ENCODE peak calls at places on chromosomes 5 and 9, in four cellular contexts. E is H1, U is HCT116, J is GM12878. W is an unnamed sample.

GRCh38 chr5:118611332-118611945 is 376.9 kb downstream of the DTWD2 start:
- DNase-seq in J (no peak), E (peak; percentile 63), U (peak; percentile 19), W (no peak)

GRCh38 chr5:130206686-130207085 is 302.4 kb downstream of the CHSY3 start:
- DNase-seq in E (no peak), U (no peak), J (no peak), W (no peak)

GRCh38 chr5:10400834-10401233 is 40.8 kb upstream of the ROPN1L start:
- DNase-seq in U (no peak), J (no peak), E (no peak), W (no peak)

GRCh38 chr9:2767800-2768199 is 50.5 kb downstream of the KCNV2 start:
- DNase-seq in E (no peak), J (no peak), U (no peak), W (no peak)

GRCh38 chr5:91382530-91383026 is 539 bp downstream of the ARRDC3 start:
- DNase-seq in J (peak; percentile 31), U (no peak), E (no peak), W (no peak)

GRCh38 chr5:132013711-132014110 is 2.3 kb upstream of the ACSL6 start:
- DNase-seq in E (peak; percentile 10), J (no peak), U (no peak), W (no peak)

GRCh38 chr9:133048595-133048994 is 13.2 kb upstream of the CEL start:
- DNase-seq in U (peak; percentile 3), J (no peak), E (no peak), W (peak; percentile 76)

GRCh38 chr5:79135790-79136553 is 24.4 kb downstream of the BHMT start:
- DNase-seq in E (no peak), J (no peak), U (no peak), W (no peak)

GRCh38 chr5:125085797-125086505 is 339.5 kb upstream of the ZNF608 start:
- DNase-seq in J (no peak), U (no peak), E (no peak), W (no peak)

GRCh38 chr9:100160021-100160420 is 61.0 kb downstream of the INVS start:
- DNase-seq in J (peak; percentile 12), U (no peak), E (no peak), W (no peak)

GRCh38 chr5:79224275-79224984 is 11.5 kb upstream of the JMY start:
- DNase-seq in E (no peak), U (no peak), J (no peak), W (no peak)

GRCh38 chr5:1140188-1140817 is 28.4 kb upstream of the SLC12A7 start:
- DNase-seq in J (no peak), E (peak; percentile 79), U (peak; percentile 34), W (peak; percentile 98)

GRCh38 chr5:61779743-61780142 is 447.7 kb downstream of the ZSWIM6 start:
- DNase-seq in U (no peak), J (no peak), E (no peak), W (no peak)

GRCh38 chr5:119386945-119387344 is 31.1 kb downstream of the TNFAIP8 start:
- DNase-seq in E (no peak), J (no peak), U (no peak), W (no peak)

GRCh38 chr5:132504746-132505145 is 14.2 kb upstream of the IRF1 start:
- DNase-seq in E (no peak), U (no peak), J (no peak), W (no peak)

GRCh38 chr9:91787931-91788330 is 162.1 kb downstream of the ROR2 start:
- DNase-seq in J (no peak), E (no peak), U (no peak), W (no peak)

GRCh38 chr9:114930063-114930812 is at the start of gene TNFSF8:
- DNase-seq in E (no peak), J (no peak), U (no peak), W (no peak)

GRCh38 chr5:147391781-147392180 is 118.1 kb downstream of the DPYSL3 start:
- DNase-seq in U (peak; percentile 38), E (no peak), J (no peak), W (peak; percentile 45)

GRCh38 chr9:98958271-98958989 is 14.7 kb downstream of the COL15A1 start:
- DNase-seq in E (no peak), U (no peak), J (no peak), W (no peak)

GRCh38 chr5:1214163-1214935 is 10.8 kb upstream of the SLC6A18 start:
- DNase-seq in E (no peak), J (no peak), U (no peak), W (no peak)

GRCh38 chr9:87827341-87827740 is 55.3 kb upstream of the SPATA31E1 start:
- DNase-seq in E (no peak), J (no peak), U (no peak), W (no peak)

GRCh38 chr5:140039561-140039960 is 3.5 kb downstream of the NRG2 start:
- DNase-seq in U (no peak), E (no peak), J (peak; percentile 37), W (no peak)

GRCh38 chr9:135039266-135039870 is 48.1 kb upstream of the OLFM1 start:
- DNase-seq in J (no peak), U (no peak), E (no peak), W (no peak)

GRCh38 chr5:94745786-94746730 is 127.6 kb downstream of the SLF1 start:
- DNase-seq in J (peak; percentile 56), U (no peak), E (no peak), W (no peak)

GRCh38 chr5:2751592-2752021 is at the start of gene IRX2:
- DNase-seq in J (no peak), U (no peak), E (peak; percentile 90), W (peak; percentile 98)

GRCh38 chr5:177366528-177367322 is 9.0 kb downstream of the RGS14 start:
- DNase-seq in U (no peak), J (no peak), E (peak; percentile 97), W (peak; percentile 91)

GRCh38 chr9:109270441-109270840 is 50.4 kb downstream of the EPB41L4B start:
- DNase-seq in U (no peak), E (no peak), J (no peak), W (no peak)

GRCh38 chr9:134360897-134361296 is 34.6 kb downstream of the RXRA start:
- DNase-seq in J (no peak), U (no peak), E (no peak), W (peak; percentile 79)

GRCh38 chr9:127778280-127779135 is at the start of gene SH2D3C:
- DNase-seq in U (no peak), J (no peak), E (no peak), W (no peak)

GRCh38 chr5:126178521-126178920 is 244.7 kb upstream of the GRAMD2B start:
- DNase-seq in U (no peak), J (no peak), E (no peak), W (no peak)

DNA sequence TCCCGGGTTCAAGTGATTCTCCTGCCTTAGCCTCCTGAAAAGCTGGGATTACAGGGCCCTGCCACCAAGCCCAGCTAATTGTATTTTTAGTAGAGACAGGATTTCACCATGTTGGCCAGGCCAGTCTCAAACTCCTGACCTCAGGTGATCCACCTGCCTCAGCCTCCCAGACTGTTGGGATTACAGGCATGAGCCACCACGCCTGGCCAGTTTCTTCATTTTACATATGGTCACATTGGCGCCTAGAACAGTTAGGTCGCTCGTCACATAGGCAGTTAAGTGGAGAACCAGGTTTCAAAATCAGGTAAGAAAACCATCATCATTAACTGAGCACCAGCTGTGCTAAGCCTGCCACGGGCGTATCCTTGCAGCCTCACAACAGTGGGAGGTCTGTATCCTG is 36.1 kb downstream of the OLFML2A start:
- DNase-seq in J (no peak), E (no peak), U (no peak), W (no peak)
- TF ChIP-seq JUND in J (no peak), E (no peak), U (no peak), W (no peak)

GRCh38 chr5:37005252-37005651 is 128.7 kb downstream of the NIPBL start:
- DNase-seq in U (no peak), J (no peak), E (no peak), W (no peak)
- TF ChIP-seq JUND in U (no peak), J (no peak), E (no peak), W (no peak)

GRCh38 chr5:76351577-76351976 is 51.5 kb upstream of the IQGAP2 start:
- DNase-seq in E (no peak), U (no peak), J (peak; percentile 87), W (no peak)
- TF ChIP-seq JUND in E (no peak), U (no peak), J (no peak), W (no peak)

DNA sequence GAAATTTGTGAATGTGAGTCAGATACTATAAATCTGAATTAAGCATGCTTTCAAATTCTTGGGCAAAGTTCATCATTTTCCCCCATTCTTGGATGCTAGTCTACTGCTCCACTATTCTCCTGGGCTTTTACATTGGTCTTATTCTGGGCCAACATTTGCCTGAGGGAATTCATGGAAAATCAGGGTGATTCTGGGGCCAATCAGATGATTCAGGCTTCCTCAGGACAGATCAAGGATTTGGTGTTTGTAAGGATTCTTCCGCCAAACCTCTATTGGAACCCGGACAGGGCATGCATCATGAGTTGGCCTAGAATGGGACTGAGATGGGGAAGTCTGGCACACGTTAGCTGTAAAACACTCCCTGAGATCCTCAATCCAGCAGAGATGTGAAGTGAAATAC is 113.8 kb downstream of the MEF2C start:
- DNase-seq in E (no peak), J (no peak), U (no peak), W (no peak)
- TF ChIP-seq JUND in E (no peak), J (no peak), U (no peak), W (no peak)

W was measured in T47D.